ENCODE peak calls at places on chromosomes 4 and X, in four cellular contexts. One of them, this sample, is unnamed.

GRCh38 chrX:71923516-71923915 is 12.9 kb downstream of the NHSL2 start:
- DNase-seq in heart left ventricle: no peak
- DNase-seq in thyroid gland: no peak
- DNase-seq in ascending aorta: no peak
- DNase-seq in this sample: no peak

GRCh38 chr4:84501197-84501492 is 2.1 kb upstream of the NKX6-1 start:
- DNase-seq in heart left ventricle: no peak
- DNase-seq in ascending aorta: no peak
- DNase-seq in thyroid gland: no peak
- DNase-seq in this sample: no peak

GRCh38 chrX:64394874-64395567 is at the start of gene MTMR8:
- DNase-seq in thyroid gland: peak
- DNase-seq in ascending aorta: peak
- DNase-seq in heart left ventricle: peak
- DNase-seq in this sample: peak

GRCh38 chr4:175127314-175127713 is 209.2 kb downstream of the ADAM29 start:
- DNase-seq in heart left ventricle: no peak
- DNase-seq in ascending aorta: no peak
- DNase-seq in thyroid gland: no peak
- DNase-seq in this sample: no peak

GRCh38 chr4:945274-946102 is 13.2 kb downstream of the TMEM175 start:
- DNase-seq in thyroid gland: no peak
- DNase-seq in ascending aorta: no peak
- DNase-seq in heart left ventricle: no peak
- DNase-seq in this sample: no peak

GRCh38 chr4:130026185-130026584 is 930.2 kb downstream of the C4orf33 start:
- DNase-seq in ascending aorta: no peak
- DNase-seq in thyroid gland: no peak
- DNase-seq in heart left ventricle: no peak
- DNase-seq in this sample: no peak

GRCh38 chr4:150582881-150583286 is 933 bp downstream of the MAB21L2 start:
- DNase-seq in thyroid gland: no peak
- DNase-seq in heart left ventricle: peak
- DNase-seq in ascending aorta: no peak
- DNase-seq in this sample: no peak

GRCh38 chr4:154164931-154165839 is 326.4 kb downstream of the DCHS2 start:
- DNase-seq in thyroid gland: no peak
- DNase-seq in ascending aorta: no peak
- DNase-seq in heart left ventricle: no peak
- DNase-seq in this sample: no peak

GRCh38 chrX:2391869-2392606 is 108.7 kb downstream of the DHRSX start:
- DNase-seq in thyroid gland: no peak
- DNase-seq in ascending aorta: no peak
- DNase-seq in heart left ventricle: no peak
- DNase-seq in this sample: no peak

GRCh38 chr4:113559947-113560346 is 201.6 kb downstream of the CAMK2D start:
- DNase-seq in thyroid gland: no peak
- DNase-seq in ascending aorta: no peak
- DNase-seq in heart left ventricle: no peak
- DNase-seq in this sample: no peak

GRCh38 chrX:71251456-71251973 is 2.4 kb downstream of the ZMYM3 start:
- DNase-seq in ascending aorta: no peak
- DNase-seq in heart left ventricle: no peak
- DNase-seq in thyroid gland: peak
- DNase-seq in this sample: no peak

GRCh38 chr4:149164282-149164681 is 651.4 kb downstream of the IQCM start:
- DNase-seq in thyroid gland: no peak
- DNase-seq in heart left ventricle: no peak
- DNase-seq in ascending aorta: no peak
- DNase-seq in this sample: no peak

GRCh38 chr4:80017125-80017854 is 55.7 kb downstream of the ANTXR2 start:
- DNase-seq in heart left ventricle: no peak
- DNase-seq in ascending aorta: no peak
- DNase-seq in thyroid gland: no peak
- DNase-seq in this sample: no peak

GRCh38 chrX:13900351-13900750 is 83.5 kb upstream of the GPM6B start:
- DNase-seq in heart left ventricle: no peak
- DNase-seq in ascending aorta: no peak
- DNase-seq in thyroid gland: no peak
- DNase-seq in this sample: no peak

GRCh38 chrX:70046978-70047377 is 2.8 kb downstream of the AWAT2 start:
- DNase-seq in heart left ventricle: no peak
- DNase-seq in thyroid gland: no peak
- DNase-seq in ascending aorta: no peak
- DNase-seq in this sample: no peak

GRCh38 chrX:72316408-72317079 is 10.8 kb upstream of the CITED1 start:
- DNase-seq in thyroid gland: peak
- DNase-seq in heart left ventricle: no peak
- DNase-seq in ascending aorta: no peak
- DNase-seq in this sample: no peak

GRCh38 chr4:137263206-137263605 is 269.1 kb downstream of the PCDH18 start:
- DNase-seq in thyroid gland: no peak
- DNase-seq in heart left ventricle: no peak
- DNase-seq in ascending aorta: no peak
- DNase-seq in this sample: no peak

GRCh38 chrX:40504801-40505605 is 75.8 kb upstream of the ATP6AP2 start:
- DNase-seq in heart left ventricle: no peak
- DNase-seq in thyroid gland: no peak
- DNase-seq in ascending aorta: no peak
- DNase-seq in this sample: no peak

GRCh38 chr4:88724406-88724805 is 26.8 kb upstream of the NAP1L5 start:
- DNase-seq in ascending aorta: no peak
- DNase-seq in heart left ventricle: no peak
- DNase-seq in thyroid gland: no peak
- DNase-seq in this sample: no peak

GRCh38 chr4:6507345-6507744 is 34.9 kb upstream of the PPP2R2C start:
- DNase-seq in thyroid gland: no peak
- DNase-seq in ascending aorta: no peak
- DNase-seq in heart left ventricle: no peak
- DNase-seq in this sample: peak

GRCh38 chr4:88967883-88968316 is 89.1 kb downstream of the FAM13A start:
- DNase-seq in ascending aorta: no peak
- DNase-seq in thyroid gland: no peak
- DNase-seq in heart left ventricle: no peak
- DNase-seq in this sample: no peak

GRCh38 chr4:114281561-114281960 is 302.1 kb upstream of the ARSJ start:
- DNase-seq in ascending aorta: no peak
- DNase-seq in thyroid gland: no peak
- DNase-seq in heart left ventricle: no peak
- DNase-seq in this sample: no peak

GRCh38 chrX:143025628-143026027 is at the start of gene SPANXN4:
- DNase-seq in heart left ventricle: no peak
- DNase-seq in ascending aorta: no peak
- DNase-seq in thyroid gland: no peak
- DNase-seq in this sample: no peak

GRCh38 chr4:76053730-76054129 is 17.9 kb upstream of the CXCL11 start:
- DNase-seq in thyroid gland: no peak
- DNase-seq in heart left ventricle: no peak
- DNase-seq in ascending aorta: no peak
- DNase-seq in this sample: no peak

GRCh38 chr4:104870495-104871228 is 276.0 kb upstream of the TET2 start:
- DNase-seq in heart left ventricle: no peak
- DNase-seq in ascending aorta: no peak
- DNase-seq in thyroid gland: no peak
- DNase-seq in this sample: no peak

GRCh38 chrX:115892787-115893671 is 277.5 kb upstream of the AGTR2 start:
- DNase-seq in heart left ventricle: no peak
- DNase-seq in ascending aorta: no peak
- DNase-seq in thyroid gland: peak
- DNase-seq in this sample: no peak

DNA sequence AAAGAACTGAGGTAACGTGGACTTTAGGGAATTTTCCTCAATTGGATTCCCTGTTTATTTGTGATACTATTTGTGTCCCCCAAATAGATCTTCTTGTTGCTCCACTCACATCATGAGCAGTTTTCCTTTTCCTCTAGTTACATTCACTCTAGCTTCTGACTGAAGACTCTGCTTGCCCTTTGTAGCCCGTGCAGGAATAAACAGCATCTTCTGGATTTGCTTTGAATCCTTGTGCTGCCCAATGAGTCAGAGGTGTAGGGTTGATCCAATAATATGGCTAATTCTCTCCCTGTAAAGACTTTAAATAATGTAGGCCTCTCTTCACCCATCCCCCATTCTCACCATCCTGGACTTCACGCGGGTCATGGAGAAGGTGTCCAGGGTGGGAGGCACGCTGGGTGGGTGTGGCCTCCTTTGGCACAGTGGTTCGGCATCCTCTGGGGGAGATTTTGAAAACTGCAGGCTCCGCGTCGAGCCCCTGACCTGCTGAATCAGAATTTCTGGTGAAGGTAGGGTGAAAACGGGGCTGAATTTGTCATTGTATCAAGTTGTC is 9.0 kb downstream of the HAND2 start:
- DNase-seq in ascending aorta: no peak
- DNase-seq in thyroid gland: no peak
- DNase-seq in heart left ventricle: no peak
- DNase-seq in this sample: no peak
- H3K27ac ChIP-seq in ascending aorta: peak
- H3K27ac ChIP-seq in thyroid gland: no peak
- H3K27ac ChIP-seq in heart left ventricle: peak
- H3K27ac ChIP-seq in this sample: peak

GRCh38 chr4:8157944-8158709 is 486 bp downstream of the ABLIM2 start:
- DNase-seq in ascending aorta: no peak
- DNase-seq in thyroid gland: no peak
- DNase-seq in heart left ventricle: peak
- DNase-seq in this sample: no peak
- H3K27ac ChIP-seq in ascending aorta: peak
- H3K27ac ChIP-seq in thyroid gland: no peak
- H3K27ac ChIP-seq in heart left ventricle: no peak
- H3K27ac ChIP-seq in this sample: no peak

DNA sequence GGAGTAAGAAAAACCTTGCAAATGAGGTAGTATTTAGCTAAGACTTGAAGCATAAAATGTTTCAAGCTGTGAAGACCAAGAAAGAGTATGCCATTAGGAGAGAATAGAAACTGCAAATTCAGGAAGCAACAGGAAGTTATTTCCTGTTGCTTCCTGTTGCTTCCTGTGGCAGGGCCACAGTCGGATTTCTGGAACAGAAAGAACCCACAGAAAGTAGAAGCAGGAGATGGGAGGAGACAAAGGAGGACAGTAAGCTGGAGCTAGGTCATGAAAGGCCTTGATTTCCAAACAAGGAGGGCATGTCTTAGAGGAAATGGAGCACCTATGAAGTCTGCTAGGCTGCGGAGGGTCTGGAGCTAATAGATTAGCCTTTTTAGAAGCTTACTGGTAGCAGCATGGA is 17.2 kb downstream of the ASB11 start:
- DNase-seq in heart left ventricle: no peak
- DNase-seq in ascending aorta: no peak
- DNase-seq in thyroid gland: no peak
- DNase-seq in this sample: no peak
- H3K27ac ChIP-seq in heart left ventricle: peak
- H3K27ac ChIP-seq in ascending aorta: no peak
- H3K27ac ChIP-seq in thyroid gland: no peak
- H3K27ac ChIP-seq in this sample: peak

DNA sequence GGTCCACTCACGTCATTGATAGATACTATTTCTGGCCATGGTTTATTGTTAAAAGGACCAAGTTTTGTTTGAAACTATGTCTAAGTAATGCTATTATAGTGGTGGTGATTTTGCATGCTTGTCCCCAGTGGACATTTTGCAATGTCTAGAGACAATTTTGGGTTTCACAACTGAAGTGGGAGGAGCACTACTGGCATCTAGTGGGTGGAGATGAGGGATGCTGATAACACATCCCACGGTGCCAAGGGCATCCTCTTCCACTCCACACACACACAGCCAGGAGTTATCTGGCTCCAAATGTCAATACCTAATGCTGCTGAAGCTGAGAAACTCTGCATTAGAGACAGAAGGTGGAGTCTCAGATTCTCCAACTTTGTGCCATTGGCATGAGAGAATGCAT is 131.2 kb downstream of the FRMPD4 start:
- DNase-seq in ascending aorta: no peak
- DNase-seq in heart left ventricle: no peak
- DNase-seq in thyroid gland: no peak
- DNase-seq in this sample: no peak
- H3K27ac ChIP-seq in ascending aorta: no peak
- H3K27ac ChIP-seq in heart left ventricle: no peak
- H3K27ac ChIP-seq in thyroid gland: no peak
- H3K27ac ChIP-seq in this sample: no peak

GRCh38 chr4:110061101-110061500 is 137.3 kb downstream of the ELOVL6 start:
- DNase-seq in heart left ventricle: no peak
- DNase-seq in thyroid gland: no peak
- DNase-seq in ascending aorta: no peak
- DNase-seq in this sample: no peak

GRCh38 chr4:110062166-110062565 is 136.2 kb downstream of the ELOVL6 start:
- DNase-seq in heart left ventricle: no peak
- DNase-seq in thyroid gland: no peak
- DNase-seq in ascending aorta: no peak
- DNase-seq in this sample: no peak

GRCh38 chr4:110055014-110055768 is 142.5 kb downstream of the EGF start:
- DNase-seq in thyroid gland: peak
- DNase-seq in heart left ventricle: no peak
- DNase-seq in ascending aorta: no peak
- DNase-seq in this sample: no peak

GRCh38 chr4:110059556-110060191 is 138.7 kb downstream of the ELOVL6 start:
- DNase-seq in ascending aorta: no peak
- DNase-seq in heart left ventricle: no peak
- DNase-seq in thyroid gland: no peak
- DNase-seq in this sample: no peak

DNA sequence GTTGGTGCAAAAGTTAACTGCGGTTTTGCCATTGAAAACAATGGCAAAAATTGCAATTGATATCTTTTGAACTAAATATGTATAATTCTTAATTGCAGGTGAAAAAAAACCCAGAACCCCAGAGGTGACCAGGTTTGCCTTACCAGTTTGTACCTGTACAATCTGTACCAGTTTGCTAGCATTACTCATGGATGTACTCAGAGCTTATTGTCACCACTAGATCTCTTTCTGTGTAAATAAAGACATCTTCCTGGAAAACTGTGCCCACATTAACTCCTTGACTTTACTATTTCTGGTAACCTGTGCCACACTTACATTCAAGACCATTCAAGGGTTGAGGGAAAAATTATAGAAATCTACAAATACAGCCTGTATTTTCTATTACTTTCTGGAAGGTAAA is 139.7 kb downstream of the ELOVL6 start:
- DNase-seq in heart left ventricle: no peak
- DNase-seq in ascending aorta: no peak
- DNase-seq in thyroid gland: no peak
- DNase-seq in this sample: no peak
- H3K27ac ChIP-seq in heart left ventricle: no peak
- H3K27ac ChIP-seq in ascending aorta: no peak
- H3K27ac ChIP-seq in thyroid gland: no peak
- H3K27ac ChIP-seq in this sample: no peak